ENCODE peak calls at places on chromosomes 16 and 17, in ten cellular contexts. One of them, this sample, is unnamed.

GRCh38 chr17:9024497-9024896 is 3.2 kb downstream of the NTN1 start:
- DNase-seq in endothelial cell: no peak
- DNase-seq in activated B cell treated with CpG ODN at 0.5 μM for 24 hours: no peak
- DNase-seq in neural crest cell: no peak
- DNase-seq in mesothelial cell of epicardium: no peak
- DNase-seq in GM10248: no peak
- DNase-seq in AG10803: no peak
- DNase-seq in neural progenitor cell: peak; percentile 71
- DNase-seq in heart left ventricle: no peak
- DNase-seq in cardiac fibroblast: no peak
- DNase-seq in this sample: no peak

GRCh38 chr16:53740476-53740875 is 36.5 kb downstream of the FTO start:
- DNase-seq in mesothelial cell of epicardium: no peak
- DNase-seq in activated B cell treated with CpG ODN at 0.5 μM for 24 hours: no peak
- DNase-seq in neural crest cell: no peak
- DNase-seq in AG10803: peak; percentile 45
- DNase-seq in heart left ventricle: no peak
- DNase-seq in cardiac fibroblast: no peak
- DNase-seq in neural progenitor cell: no peak
- DNase-seq in endothelial cell: no peak
- DNase-seq in GM10248: no peak
- DNase-seq in this sample: no peak

GRCh38 chr17:63774982-63775290 is 966 bp downstream of the DDX42 start:
- DNase-seq in cardiac fibroblast: peak; percentile 20
- DNase-seq in GM10248: no peak
- DNase-seq in neural crest cell: no peak
- DNase-seq in heart left ventricle: no peak
- DNase-seq in endothelial cell: no peak
- DNase-seq in AG10803: peak; percentile 17
- DNase-seq in neural progenitor cell: peak; percentile 9
- DNase-seq in activated B cell treated with CpG ODN at 0.5 μM for 24 hours: no peak
- DNase-seq in mesothelial cell of epicardium: no peak
- DNase-seq in this sample: no peak

GRCh38 chr16:11497851-11498289 is 88.8 kb downstream of the LITAF start:
- DNase-seq in neural crest cell: no peak
- DNase-seq in GM10248: no peak
- DNase-seq in mesothelial cell of epicardium: no peak
- DNase-seq in heart left ventricle: no peak
- DNase-seq in neural progenitor cell: peak; percentile 42
- DNase-seq in AG10803: peak; percentile 4
- DNase-seq in endothelial cell: no peak
- DNase-seq in activated B cell treated with CpG ODN at 0.5 μM for 24 hours: no peak
- DNase-seq in cardiac fibroblast: peak; percentile 70
- DNase-seq in this sample: no peak

GRCh38 chr16:84379731-84380369 is 11.5 kb downstream of the ATP2C2 start:
- DNase-seq in AG10803: no peak
- DNase-seq in heart left ventricle: no peak
- DNase-seq in mesothelial cell of epicardium: no peak
- DNase-seq in GM10248: no peak
- DNase-seq in endothelial cell: no peak
- DNase-seq in neural progenitor cell: no peak
- DNase-seq in cardiac fibroblast: no peak
- DNase-seq in activated B cell treated with CpG ODN at 0.5 μM for 24 hours: no peak
- DNase-seq in neural crest cell: no peak
- DNase-seq in this sample: no peak

GRCh38 chr16:81838794-81839193 is 59.7 kb downstream of the PLCG2 start:
- DNase-seq in neural crest cell: no peak
- DNase-seq in mesothelial cell of epicardium: no peak
- DNase-seq in cardiac fibroblast: no peak
- DNase-seq in neural progenitor cell: no peak
- DNase-seq in heart left ventricle: no peak
- DNase-seq in AG10803: peak; percentile 23
- DNase-seq in GM10248: peak; percentile 59
- DNase-seq in endothelial cell: no peak
- DNase-seq in activated B cell treated with CpG ODN at 0.5 μM for 24 hours: no peak
- DNase-seq in this sample: no peak

GRCh38 chr17:78360371-78361226 is 722 bp upstream of the SOCS3 start:
- DNase-seq in neural progenitor cell: peak; percentile 96
- DNase-seq in AG10803: peak; percentile 78
- DNase-seq in heart left ventricle: peak; percentile 94
- DNase-seq in GM10248: peak; percentile 91
- DNase-seq in activated B cell treated with CpG ODN at 0.5 μM for 24 hours: peak; percentile 92
- DNase-seq in neural crest cell: peak; percentile 94
- DNase-seq in cardiac fibroblast: peak; percentile 91
- DNase-seq in endothelial cell: peak; percentile 100
- DNase-seq in mesothelial cell of epicardium: peak; percentile 97
- DNase-seq in this sample: peak; percentile 90

GRCh38 chr17:46027326-46028325 is 28.6 kb downstream of the STH start:
- DNase-seq in heart left ventricle: no peak
- DNase-seq in endothelial cell: no peak
- DNase-seq in activated B cell treated with CpG ODN at 0.5 μM for 24 hours: no peak
- DNase-seq in cardiac fibroblast: no peak
- DNase-seq in GM10248: no peak
- DNase-seq in mesothelial cell of epicardium: no peak
- DNase-seq in neural crest cell: no peak
- DNase-seq in neural progenitor cell: no peak
- DNase-seq in AG10803: no peak
- DNase-seq in this sample: no peak

GRCh38 chr17:46782250-46782953 is 36.1 kb downstream of the WNT3 start:
- DNase-seq in neural crest cell: no peak
- DNase-seq in AG10803: no peak
- DNase-seq in GM10248: peak; percentile 66
- DNase-seq in activated B cell treated with CpG ODN at 0.5 μM for 24 hours: no peak
- DNase-seq in neural progenitor cell: peak; percentile 62
- DNase-seq in cardiac fibroblast: no peak
- DNase-seq in mesothelial cell of epicardium: no peak
- DNase-seq in heart left ventricle: no peak
- DNase-seq in endothelial cell: peak; percentile 65
- DNase-seq in this sample: no peak

GRCh38 chr16:29809850-29810698 is 1.9 kb upstream of the PRRT2 start:
- DNase-seq in AG10803: no peak
- DNase-seq in endothelial cell: no peak
- DNase-seq in activated B cell treated with CpG ODN at 0.5 μM for 24 hours: no peak
- DNase-seq in neural crest cell: peak; percentile 11
- DNase-seq in cardiac fibroblast: no peak
- DNase-seq in heart left ventricle: no peak
- DNase-seq in neural progenitor cell: peak; percentile 52
- DNase-seq in mesothelial cell of epicardium: no peak
- DNase-seq in GM10248: no peak
- DNase-seq in this sample: no peak

GRCh38 chr16:55494994-55495421 is 13.9 kb upstream of the LPCAT2 start:
- DNase-seq in activated B cell treated with CpG ODN at 0.5 μM for 24 hours: no peak
- DNase-seq in endothelial cell: no peak
- DNase-seq in neural crest cell: no peak
- DNase-seq in cardiac fibroblast: peak; percentile 95
- DNase-seq in neural progenitor cell: peak; percentile 47
- DNase-seq in mesothelial cell of epicardium: peak; percentile 39
- DNase-seq in AG10803: peak; percentile 98
- DNase-seq in heart left ventricle: no peak
- DNase-seq in GM10248: no peak
- DNase-seq in this sample: no peak
- TF ChIP-seq CTCF in activated B cell treated with CpG ODN at 0.5 μM for 24 hours: no peak
- TF ChIP-seq CTCF in endothelial cell: no peak
- TF ChIP-seq CTCF in neural crest cell: no peak
- TF ChIP-seq CTCF in cardiac fibroblast: peak; percentile 38
- TF ChIP-seq CTCF in neural progenitor cell: peak; percentile 26
- TF ChIP-seq CTCF in mesothelial cell of epicardium: no peak
- TF ChIP-seq CTCF in AG10803: peak; percentile 52
- TF ChIP-seq CTCF in heart left ventricle: no peak
- TF ChIP-seq CTCF in GM10248: no peak
- TF ChIP-seq CTCF in this sample: no peak

DNA sequence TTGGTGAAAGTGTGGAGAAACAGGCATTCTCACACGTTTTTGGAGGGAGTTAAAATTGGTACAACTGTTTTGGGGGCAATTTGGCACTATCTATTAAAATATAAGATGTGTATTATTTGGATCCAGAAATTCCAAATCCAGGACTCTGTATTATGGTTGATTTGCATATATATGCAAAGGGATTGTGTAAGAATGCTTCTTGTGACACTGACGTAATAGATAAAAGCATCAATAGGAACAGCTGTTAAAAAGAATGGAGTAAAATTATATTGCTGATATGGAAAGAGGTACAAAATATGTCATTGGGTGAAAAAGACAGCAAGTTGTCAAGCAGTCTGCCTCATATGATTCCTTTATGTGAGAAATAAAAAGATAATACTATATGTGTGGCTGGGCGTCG is 17.3 kb downstream of the FA2H start:
- DNase-seq in endothelial cell: no peak
- DNase-seq in cardiac fibroblast: no peak
- DNase-seq in AG10803: no peak
- DNase-seq in GM10248: no peak
- DNase-seq in activated B cell treated with CpG ODN at 0.5 μM for 24 hours: no peak
- DNase-seq in neural progenitor cell: no peak
- DNase-seq in heart left ventricle: no peak
- DNase-seq in mesothelial cell of epicardium: no peak
- DNase-seq in neural crest cell: no peak
- DNase-seq in this sample: no peak
- TF ChIP-seq CTCF in endothelial cell: no peak
- TF ChIP-seq CTCF in cardiac fibroblast: no peak
- TF ChIP-seq CTCF in AG10803: no peak
- TF ChIP-seq CTCF in GM10248: no peak
- TF ChIP-seq CTCF in activated B cell treated with CpG ODN at 0.5 μM for 24 hours: no peak
- TF ChIP-seq CTCF in neural progenitor cell: no peak
- TF ChIP-seq CTCF in heart left ventricle: no peak
- TF ChIP-seq CTCF in mesothelial cell of epicardium: no peak
- TF ChIP-seq CTCF in neural crest cell: no peak
- TF ChIP-seq CTCF in this sample: no peak

GRCh38 chr16:17544785-17545184 is 74.0 kb upstream of the XYLT1 start:
- DNase-seq in heart left ventricle: no peak
- DNase-seq in GM10248: no peak
- DNase-seq in cardiac fibroblast: no peak
- DNase-seq in mesothelial cell of epicardium: no peak
- DNase-seq in neural crest cell: peak; percentile 5
- DNase-seq in neural progenitor cell: peak; percentile 47
- DNase-seq in AG10803: no peak
- DNase-seq in activated B cell treated with CpG ODN at 0.5 μM for 24 hours: no peak
- DNase-seq in endothelial cell: peak; percentile 10
- DNase-seq in this sample: no peak
- TF ChIP-seq CTCF in heart left ventricle: peak; percentile 27
- TF ChIP-seq CTCF in GM10248: peak; percentile 24
- TF ChIP-seq CTCF in cardiac fibroblast: no peak
- TF ChIP-seq CTCF in mesothelial cell of epicardium: peak; percentile 64
- TF ChIP-seq CTCF in neural crest cell: peak; percentile 50
- TF ChIP-seq CTCF in neural progenitor cell: peak; percentile 55
- TF ChIP-seq CTCF in AG10803: peak; percentile 31
- TF ChIP-seq CTCF in activated B cell treated with CpG ODN at 0.5 μM for 24 hours: no peak
- TF ChIP-seq CTCF in endothelial cell: peak; percentile 72
- TF ChIP-seq CTCF in this sample: peak; percentile 52

GRCh38 chr16:63789603-63790002 is 1332.3 kb downstream of the CDH11 start:
- DNase-seq in GM10248: no peak
- DNase-seq in AG10803: no peak
- DNase-seq in mesothelial cell of epicardium: no peak
- DNase-seq in endothelial cell: no peak
- DNase-seq in neural crest cell: no peak
- DNase-seq in cardiac fibroblast: peak; percentile 19
- DNase-seq in neural progenitor cell: no peak
- DNase-seq in activated B cell treated with CpG ODN at 0.5 μM for 24 hours: no peak
- DNase-seq in heart left ventricle: no peak
- DNase-seq in this sample: no peak
- TF ChIP-seq CTCF in GM10248: no peak
- TF ChIP-seq CTCF in AG10803: no peak
- TF ChIP-seq CTCF in mesothelial cell of epicardium: no peak
- TF ChIP-seq CTCF in endothelial cell: no peak
- TF ChIP-seq CTCF in neural crest cell: peak; percentile 18
- TF ChIP-seq CTCF in cardiac fibroblast: peak; percentile 16
- TF ChIP-seq CTCF in neural progenitor cell: no peak
- TF ChIP-seq CTCF in activated B cell treated with CpG ODN at 0.5 μM for 24 hours: no peak
- TF ChIP-seq CTCF in heart left ventricle: no peak
- TF ChIP-seq CTCF in this sample: no peak

DNA sequence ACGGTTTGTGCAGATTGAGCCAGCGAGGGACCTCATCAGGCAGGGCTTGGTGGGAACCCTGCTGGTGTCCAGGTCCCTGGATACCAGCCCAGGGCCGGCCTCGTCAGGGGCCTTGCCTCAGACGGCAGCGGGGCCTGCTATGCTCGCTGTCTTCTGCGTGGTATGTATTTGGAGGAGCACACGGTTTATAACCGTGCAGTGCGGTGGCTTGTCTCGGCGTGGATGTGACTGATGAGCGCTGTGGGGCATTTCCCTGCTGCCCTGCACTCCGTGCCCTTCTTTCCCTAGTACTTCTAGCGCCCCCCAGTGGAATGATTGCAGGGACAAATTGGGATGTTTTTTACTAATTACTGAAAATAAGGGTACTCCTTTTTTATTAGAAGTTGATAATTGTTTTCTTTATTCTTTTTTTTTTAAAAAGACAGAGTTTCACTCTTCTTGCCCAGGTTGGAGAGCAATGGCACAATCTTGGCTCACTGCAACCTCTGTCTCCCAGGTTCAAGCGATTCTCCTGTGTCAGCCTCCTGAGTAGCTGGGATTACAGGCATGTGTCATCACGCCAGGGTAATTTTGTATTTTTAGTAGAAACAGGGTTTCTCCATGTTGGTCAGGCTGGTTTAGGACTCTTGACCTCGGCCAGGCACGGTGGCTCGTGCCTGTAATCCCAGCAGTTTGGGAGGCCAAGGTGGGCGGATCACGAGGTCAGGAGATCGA is 15.3 kb downstream of the TBCD start:
- DNase-seq in endothelial cell: peak; percentile 67
- DNase-seq in activated B cell treated with CpG ODN at 0.5 μM for 24 hours: no peak
- DNase-seq in GM10248: peak; percentile 67
- DNase-seq in mesothelial cell of epicardium: no peak
- DNase-seq in cardiac fibroblast: peak; percentile 62
- DNase-seq in heart left ventricle: no peak
- DNase-seq in neural progenitor cell: peak; percentile 76
- DNase-seq in AG10803: peak; percentile 42
- DNase-seq in neural crest cell: peak; percentile 62
- DNase-seq in this sample: peak; percentile 34
- TF ChIP-seq CTCF in endothelial cell: peak; percentile 76
- TF ChIP-seq CTCF in activated B cell treated with CpG ODN at 0.5 μM for 24 hours: no peak
- TF ChIP-seq CTCF in GM10248: peak; percentile 58
- TF ChIP-seq CTCF in mesothelial cell of epicardium: peak; percentile 53
- TF ChIP-seq CTCF in cardiac fibroblast: peak; percentile 70
- TF ChIP-seq CTCF in heart left ventricle: peak; percentile 60
- TF ChIP-seq CTCF in neural progenitor cell: peak; percentile 79
- TF ChIP-seq CTCF in AG10803: peak; percentile 63
- TF ChIP-seq CTCF in neural crest cell: peak; percentile 76
- TF ChIP-seq CTCF in this sample: peak; percentile 54

DNA sequence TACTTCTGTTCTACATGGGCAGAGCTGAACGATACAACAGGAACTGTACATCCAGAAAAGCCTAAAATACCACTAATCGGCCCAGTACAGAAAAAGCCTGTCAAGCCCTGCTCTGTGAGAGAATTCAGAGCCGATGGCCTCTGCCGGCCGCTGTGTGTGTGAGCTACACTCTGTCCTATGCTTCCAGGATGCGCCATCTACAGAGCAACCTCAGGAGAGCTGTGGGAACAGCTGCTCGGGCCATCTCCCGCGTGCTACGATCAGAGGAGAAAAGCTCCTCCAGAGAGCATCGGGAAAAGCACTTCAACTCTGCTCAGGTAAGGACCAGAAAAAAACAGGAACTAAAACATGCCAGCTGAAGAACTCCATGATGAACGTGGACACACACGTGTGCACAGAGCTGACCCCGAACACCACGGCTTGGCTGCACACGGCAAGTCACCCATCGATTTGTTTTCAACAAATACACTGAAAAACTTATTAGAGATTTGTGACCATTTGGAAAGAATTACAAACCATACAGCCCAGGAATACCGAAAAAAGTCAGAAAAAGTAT is 115.9 kb downstream of the ANKRD11 start:
- DNase-seq in endothelial cell: no peak
- DNase-seq in AG10803: no peak
- DNase-seq in heart left ventricle: no peak
- DNase-seq in cardiac fibroblast: no peak
- DNase-seq in GM10248: no peak
- DNase-seq in activated B cell treated with CpG ODN at 0.5 μM for 24 hours: no peak
- DNase-seq in neural progenitor cell: peak; percentile 74
- DNase-seq in neural crest cell: peak; percentile 22
- DNase-seq in mesothelial cell of epicardium: no peak
- DNase-seq in this sample: no peak
- TF ChIP-seq CTCF in endothelial cell: no peak
- TF ChIP-seq CTCF in AG10803: no peak
- TF ChIP-seq CTCF in heart left ventricle: no peak
- TF ChIP-seq CTCF in cardiac fibroblast: peak; percentile 14
- TF ChIP-seq CTCF in GM10248: no peak
- TF ChIP-seq CTCF in activated B cell treated with CpG ODN at 0.5 μM for 24 hours: no peak
- TF ChIP-seq CTCF in neural progenitor cell: peak; percentile 28
- TF ChIP-seq CTCF in neural crest cell: no peak
- TF ChIP-seq CTCF in mesothelial cell of epicardium: no peak
- TF ChIP-seq CTCF in this sample: no peak